ENCODE peak calls at places on chromosomes 13 and 19, in ten cellular contexts. O is caudate nucleus; B is COR-L47; F is epithelial cell of esophagus; G is astrocyte of the spinal cord; K is astrocyte of the cerebellum; V is fibroblast of mammary gland; T is activated CD8-positive, alpha-beta memory T cell treated with anti-CD3 and anti-CD28 coated beads for 48 hours; P is stimulated activated CD4-positive, alpha-beta T cell treated with anti-CD3 and anti-CD28 coated beads, Interleukin-2, amount 100 ng/mL, for 48 hours; S is EL. H is an unnamed sample.

GRCh38 chr13:79589605-79590511 is 108.9 kb downstream of the NDFIP2 start:
- DNase-seq in P (no peak), O (no peak), V (peak; percentile 51), K (no peak), F (peak; percentile 95), B (no peak), S (peak; percentile 12), T (no peak), G (no peak), H (no peak)

GRCh38 chr13:110388141-110388943 is 81.3 kb downstream of the COL4A2 start:
- DNase-seq in O (no peak), P (no peak), K (no peak), S (peak; percentile 87), F (peak; percentile 67), G (peak; percentile 78), T (no peak), V (peak; percentile 86), B (no peak), H (no peak)

GRCh38 chr19:7795555-7796161 is 32.6 kb downstream of the CLEC4M start:
- DNase-seq in S (no peak), B (peak; percentile 88), F (no peak), V (no peak), O (no peak), T (no peak), P (no peak), G (no peak), K (no peak), H (no peak)

GRCh38 chr19:40603071-40603718 is 2.0 kb downstream of the LTBP4 start:
- DNase-seq in S (no peak), G (no peak), K (no peak), V (no peak), F (peak; percentile 61), O (no peak), B (no peak), T (no peak), P (no peak), H (peak; percentile 85)

GRCh38 chr13:82432949-82433348 is 1449.3 kb downstream of the SLITRK1 start:
- DNase-seq in T (no peak), O (no peak), P (no peak), S (no peak), V (no peak), F (no peak), K (no peak), G (no peak), B (no peak), H (no peak)

GRCh38 chr13:66506031-66506777 is 723.9 kb downstream of the PCDH9 start:
- DNase-seq in B (no peak), G (no peak), P (no peak), O (no peak), V (peak; percentile 37), K (no peak), S (no peak), F (no peak), T (no peak), H (no peak)

GRCh38 chr19:48795855-48796142 is 15.0 kb downstream of the BCAT2 start:
- DNase-seq in T (no peak), V (peak; percentile 21), B (no peak), K (no peak), P (no peak), F (no peak), S (no peak), O (no peak), G (no peak), H (no peak)

GRCh38 chr19:38703509-38703908 is 40.8 kb downstream of the CAPN12 start:
- DNase-seq in S (no peak), T (no peak), G (no peak), B (no peak), O (no peak), P (no peak), F (no peak), K (no peak), V (no peak), H (no peak)

GRCh38 chr13:76758738-76759137 is 127.5 kb downstream of the KCTD12 start:
- DNase-seq in B (no peak), K (no peak), F (peak; percentile 62), T (no peak), P (no peak), O (no peak), S (no peak), V (no peak), G (no peak), H (no peak)

GRCh38 chr13:105127732-105128131 is 1407.7 kb downstream of the EFNB2 start:
- DNase-seq in V (no peak), F (no peak), S (no peak), T (no peak), B (no peak), P (no peak), G (no peak), K (no peak), O (no peak), H (peak; percentile 5)

GRCh38 chr19:19154768-19155494 is 15.1 kb downstream of the MEF2B start:
- DNase-seq in B (no peak), V (no peak), G (no peak), P (no peak), F (no peak), K (no peak), T (no peak), S (no peak), O (no peak), H (no peak)

GRCh38 chr19:2300533-2300932 is 7.4 kb downstream of the LINGO3 start:
- DNase-seq in P (no peak), O (no peak), V (no peak), T (no peak), S (no peak), K (no peak), B (no peak), F (no peak), G (no peak), H (no peak)

GRCh38 chr19:53906211-53907192 is 2.6 kb upstream of the CACNG7 start:
- DNase-seq in F (peak; percentile 24), P (peak; percentile 68), O (peak; percentile 51), B (no peak), T (peak; percentile 60), S (peak; percentile 31), V (peak; percentile 10), G (no peak), K (no peak), H (peak; percentile 71)

GRCh38 chr19:40286674-40287421 is 1.7 kb upstream of the AKT2 start:
- DNase-seq in B (no peak), T (no peak), S (no peak), V (peak; percentile 18), K (no peak), F (no peak), O (no peak), G (no peak), P (no peak), H (no peak)

GRCh38 chr13:44259045-44260042 is 114.3 kb upstream of the SERP2 start:
- DNase-seq in P (peak; percentile 66), T (no peak), V (peak; percentile 61), S (peak; percentile 44), B (peak; percentile 31), G (peak; percentile 66), O (no peak), F (peak; percentile 42), K (no peak), H (no peak)

GRCh38 chr13:30685320-30685859 is 50.0 kb upstream of the ALOX5AP start:
- DNase-seq in F (no peak), B (no peak), G (no peak), O (no peak), T (no peak), S (no peak), P (no peak), K (no peak), V (no peak), H (no peak)

GRCh38 chr19:18435185-18435841 is 2.6 kb downstream of the ISYNA1 start:
- DNase-seq in G (no peak), P (no peak), B (no peak), O (no peak), S (no peak), K (no peak), F (no peak), V (no peak), T (no peak), H (no peak)

GRCh38 chr13:82688400-82688999 is 1193.8 kb downstream of the SLITRK1 start:
- DNase-seq in T (no peak), O (no peak), P (no peak), G (peak; percentile 23), K (no peak), V (peak; percentile 33), S (peak; percentile 37), B (no peak), F (no peak), H (no peak)

GRCh38 chr13:113856716-113857065 is 7.2 kb downstream of the GAS6 start:
- DNase-seq in F (no peak), K (no peak), S (peak; percentile 85), O (no peak), G (peak; percentile 65), T (no peak), P (no peak), V (peak; percentile 71), B (no peak), H (no peak)

GRCh38 chr13:92354583-92354982 is 872.0 kb upstream of the GPC6 start:
- DNase-seq in K (no peak), O (no peak), P (no peak), G (peak; percentile 16), V (no peak), F (no peak), T (no peak), S (no peak), B (no peak), H (no peak)

GRCh38 chr19:41218615-41219507 is at the start of gene AXL:
- DNase-seq in P (no peak), O (peak; percentile 82), S (peak; percentile 89), F (peak; percentile 98), V (peak; percentile 70), T (no peak), B (no peak), G (peak; percentile 76), K (peak; percentile 13), H (peak; percentile 94)

GRCh38 chr19:52094526-52094925 is 1.0 kb downstream of the ZNF841 start:
- DNase-seq in G (no peak), P (no peak), B (no peak), K (no peak), F (no peak), S (peak; percentile 15), V (no peak), T (no peak), O (no peak), H (peak; percentile 1)

GRCh38 chr13:39232401-39232980 is 194.2 kb downstream of the NHLRC3 start:
- DNase-seq in K (no peak), G (no peak), P (no peak), T (no peak), O (no peak), B (no peak), V (no peak), F (no peak), S (no peak), H (no peak)

GRCh38 chr13:89746554-89746953 is 1600.9 kb upstream of the MIR17HG start:
- DNase-seq in P (no peak), O (no peak), F (no peak), V (no peak), S (no peak), G (no peak), K (no peak), B (no peak), T (no peak), H (peak; percentile 51)

GRCh38 chr13:78569029-78569428 is 34.3 kb downstream of the POU4F1 start:
- DNase-seq in S (no peak), K (no peak), P (no peak), T (no peak), B (no peak), G (no peak), V (no peak), F (no peak), O (no peak), H (no peak)